ENCODE peak calls at places on chromosomes 11 and 22, in four cellular contexts. T, I, W and R are unnamed samples.

GRCh38 chr22:32233091-32233490 is 22.1 kb downstream of the SLC5A4 start:
- DNase-seq in T (no peak), I (no peak), W (no peak), R (no peak)

GRCh38 chr11:63179446-63180068 is 35.5 kb upstream of the SLC22A24 start:
- DNase-seq in T (no peak), I (no peak), W (no peak), R (no peak)

GRCh38 chr11:68840661-68841653 is 759 bp downstream of the CPT1A start:
- DNase-seq in T (peak; percentile 84), I (peak; percentile 77), W (no peak), R (no peak)

GRCh38 chr11:6606471-6607189 is 3.1 kb downstream of the ILK start:
- DNase-seq in T (peak; percentile 97), I (peak; percentile 93), W (peak; percentile 27), R (no peak)

GRCh38 chr11:63583288-63583687 is 20.1 kb upstream of the PLAAT2 start:
- DNase-seq in T (no peak), I (no peak), W (no peak), R (no peak)

GRCh38 chr11:31421840-31422239 is 52.2 kb downstream of the DNAJC24 start:
- DNase-seq in T (no peak), I (no peak), W (no peak), R (no peak)

GRCh38 chr22:37014835-37015586 is 4.2 kb downstream of the TST start:
- DNase-seq in T (no peak), I (peak; percentile 18), W (no peak), R (no peak)

GRCh38 chr11:112227471-112227870 is 1.2 kb downstream of the PTS start:
- DNase-seq in T (no peak), I (no peak), W (no peak), R (no peak)

GRCh38 chr11:104060820-104061219 is 24.4 kb downstream of the DDI1 start:
- DNase-seq in T (no peak), I (no peak), W (no peak), R (no peak)

GRCh38 chr11:107490836-107491235 is 33.2 kb upstream of the CWF19L2 start:
- DNase-seq in T (no peak), I (no peak), W (no peak), R (no peak)

GRCh38 chr11:47408598-47409439 is 429 bp downstream of the SLC39A13 start:
- DNase-seq in T (peak; percentile 87), I (peak; percentile 85), W (no peak), R (no peak)

GRCh38 chr11:76629853-76630599 is 40.5 kb downstream of the LRRC32 start:
- DNase-seq in T (no peak), I (peak; percentile 58), W (no peak), R (no peak)

GRCh38 chr11:82969811-82970210 is 68.3 kb downstream of the DDIAS start:
- DNase-seq in T (no peak), I (no peak), W (no peak), R (no peak)

GRCh38 chr11:13160745-13161144 is 116.8 kb upstream of the BMAL1 start:
- DNase-seq in T (no peak), I (no peak), W (no peak), R (no peak)

GRCh38 chr11:112694813-112695212 is 266.4 kb upstream of the NCAM1 start:
- DNase-seq in T (peak; percentile 13), I (no peak), W (no peak), R (no peak)

GRCh38 chr11:77069336-77069968 is 2.7 kb downstream of the CAPN5 start:
- DNase-seq in T (no peak), I (no peak), W (no peak), R (no peak)

GRCh38 chr11:70364745-70365535 is 33.4 kb upstream of the CTTN start:
- DNase-seq in T (no peak), I (no peak), W (peak; percentile 15), R (no peak)

GRCh38 chr11:88604255-88604654 is 266.7 kb upstream of the CTSC start:
- DNase-seq in T (no peak), I (peak; percentile 70), W (no peak), R (no peak)

GRCh38 chr11:68870470-68870869 is 28.8 kb upstream of the CPT1A start:
- DNase-seq in T (peak; percentile 43), I (peak; percentile 15), W (no peak), R (no peak)

GRCh38 chr22:32261306-32261705 is 6.2 kb upstream of the SLC5A4 start:
- DNase-seq in T (no peak), I (no peak), W (no peak), R (no peak)

GRCh38 chr22:39490135-39490798 is 11.8 kb upstream of the MIEF1 start:
- DNase-seq in T (peak; percentile 46), I (peak; percentile 72), W (peak; percentile 66), R (peak; percentile 57)

GRCh38 chr11:45534132-45534531 is 131.3 kb downstream of the CHST1 start:
- DNase-seq in T (no peak), I (no peak), W (no peak), R (no peak)

GRCh38 chr11:34960277-34960676 is 43.9 kb downstream of the PDHX start:
- DNase-seq in T (no peak), I (no peak), W (no peak), R (no peak)

GRCh38 chr22:47052236-47053012 is 290.0 kb downstream of the TBC1D22A start:
- DNase-seq in T (no peak), I (no peak), W (no peak), R (no peak)

GRCh38 chr22:24411256-24412004 is 16.0 kb upstream of the ADORA2A start:
- DNase-seq in T (no peak), I (no peak), W (no peak), R (no peak)

GRCh38 chr22:44405661-44406060 is 92.4 kb downstream of the RTL6 start:
- DNase-seq in T (no peak), I (no peak), W (no peak), R (no peak)

GRCh38 chr11:85483861-85484260 is 143.3 kb downstream of the DLG2 start:
- DNase-seq in T (no peak), I (peak; percentile 34), W (no peak), R (no peak)

GRCh38 chr11:87263439-87263838 is 225.7 kb downstream of the TMEM135 start:
- DNase-seq in T (no peak), I (peak; percentile 44), W (no peak), R (no peak)

GRCh38 chr11:1178906-1179305 is 21.2 kb downstream of the MUC5AC start:
- DNase-seq in T (no peak), I (no peak), W (no peak), R (peak; percentile 4)
- H3K9me3 ChIP-seq in T (no peaks in the 10 kb centered on the region), I (peaks cover 3% of the 10 kb centered on the region), W (no peaks in the 10 kb centered on the region), R (no peaks in the 10 kb centered on the region)

GRCh38 chr11:114618139-114618538 is 22.6 kb upstream of the NXPE4 start:
- DNase-seq in T (no peak), I (no peak), W (no peak), R (no peak)
- H3K9me3 ChIP-seq in T (peaks cover 13% of the 10 kb centered on the region), I (no peaks in the 10 kb centered on the region), W (no peaks in the 10 kb centered on the region), R (peaks cover 4% of the 10 kb centered on the region)

GRCh38 chr11:41985799-41986198 is 526.3 kb upstream of the LRRC4C start:
- DNase-seq in T (no peak), I (no peak), W (no peak), R (no peak)
- H3K9me3 ChIP-seq in T (no peaks in the 10 kb centered on the region), I (no peaks in the 10 kb centered on the region), W (no peaks in the 10 kb centered on the region), R (peaks cover 2% of the 10 kb centered on the region)

GRCh38 chr22:49136816-49137180 is 690.9 kb downstream of the BRD1 start:
- DNase-seq in T (no peak), I (no peak), W (no peak), R (no peak)
- H3K9me3 ChIP-seq in T (no peaks in the 10 kb centered on the region), I (no peaks in the 10 kb centered on the region), W (no peaks in the 10 kb centered on the region), R (peaks cover 2% of the 10 kb centered on the region)

GRCh38 chr11:74866557-74866956 is 82.3 kb downstream of the XRRA1 start:
- DNase-seq in T (no peak), I (no peak), W (no peak), R (no peak)

GRCh38 chr11:74870485-74870884 is 78.4 kb downstream of the XRRA1 start:
- DNase-seq in T (peak; percentile 61), I (peak; percentile 73), W (no peak), R (no peak)

GRCh38 chr11:74871037-74871436 is 77.9 kb downstream of the XRRA1 start:
- DNase-seq in T (peak; percentile 13), I (peak; percentile 30), W (no peak), R (no peak)
- H3K9me3 ChIP-seq in T (peaks cover 88% of the 10 kb centered on the region), I (peaks cover 2% of the 10 kb centered on the region), W (peaks cover 42% of the 10 kb centered on the region), R (peaks cover 24% of the 10 kb centered on the region)

GRCh38 chr22:49660794-49661781 is 166.6 kb downstream of the BRD1 start:
- DNase-seq in T (no peak), I (no peak), W (no peak), R (no peak)
- H3K9me3 ChIP-seq in T (no peaks in the 10 kb centered on the region), I (no peaks in the 10 kb centered on the region), W (no peaks in the 10 kb centered on the region), R (no peaks in the 10 kb centered on the region)

GRCh38 chr22:48820481-48821345 is 1007.0 kb downstream of the BRD1 start:
- DNase-seq in T (no peak), I (no peak), W (no peak), R (no peak)
- H3K9me3 ChIP-seq in T (no peaks in the 10 kb centered on the region), I (no peaks in the 10 kb centered on the region), W (no peaks in the 10 kb centered on the region), R (no peaks in the 10 kb centered on the region)

GRCh38 chr11:50379484-50379883 is 346.8 kb downstream of the OR4C45 start:
- DNase-seq in T (no peak), I (no peak), W (no peak), R (no peak)
- H3K9me3 ChIP-seq in T (peaks cover 87% of the 10 kb centered on the region), I (no peaks in the 10 kb centered on the region), W (peaks cover 7% of the 10 kb centered on the region), R (peaks cover 8% of the 10 kb centered on the region)

DNA sequence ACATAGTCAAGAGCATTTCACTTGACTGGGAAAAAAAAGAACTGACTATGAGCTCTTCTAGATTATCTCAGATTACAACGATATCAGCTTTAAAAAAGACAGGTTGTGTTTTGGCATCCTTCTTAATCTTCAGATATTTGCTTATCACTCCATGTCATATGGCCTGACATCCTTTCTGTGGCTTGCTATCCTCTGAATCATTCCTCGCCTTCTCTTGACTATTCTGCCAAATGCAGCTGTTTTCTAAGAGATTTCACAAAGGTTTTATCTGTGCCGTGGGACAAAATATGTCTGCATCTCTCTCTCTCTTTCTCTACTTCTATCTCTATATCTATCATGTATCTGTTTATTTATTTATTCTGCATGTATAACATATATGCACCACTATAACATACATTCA is 746.1 kb downstream of the CNTN5 start:
- DNase-seq in T (peak; percentile 16), I (no peak), W (no peak), R (no peak)
- H3K9me3 ChIP-seq in T (no peaks in the 10 kb centered on the region), I (no peaks in the 10 kb centered on the region), W (no peaks in the 10 kb centered on the region), R (no peaks in the 10 kb centered on the region)